ENCODE peak calls at places on chromosomes 2 and 18, in four cellular contexts. Y is endothelial cell of umbilical vein, P is K562, C is GM23338. G is an unnamed sample.

GRCh38 chr2:37190290-37190689 is 1.8 kb upstream of the SULT6B1 start:
- DNase-seq in Y (no peak), P (no peak), C (no peak), G (no peak)

GRCh38 chr2:66436546-66436945 is 1.6 kb downstream of the MEIS1 start:
- DNase-seq in Y (no peak), P (no peak), C (peak; percentile 13), G (no peak)

GRCh38 chr2:133847591-133847990 is 279.3 kb upstream of the NCKAP5 start:
- DNase-seq in Y (no peak), P (no peak), C (no peak), G (no peak)

GRCh38 chr2:40448476-40449079 is 3.3 kb downstream of the SLC8A1 start:
- DNase-seq in Y (peak; percentile 42), P (no peak), C (peak; percentile 77), G (no peak)

GRCh38 chr18:38887671-38888020 is 1322.0 kb upstream of the CELF4 start:
- DNase-seq in Y (no peak), P (no peak), C (no peak), G (no peak)

GRCh38 chr2:160388464-160389263 is 104.9 kb downstream of the RBMS1 start:
- DNase-seq in Y (no peak), P (no peak), C (peak; percentile 45), G (peak; percentile 32)

GRCh38 chr2:101699191-101699938 is 1.9 kb downstream of the MAP4K4 start:
- DNase-seq in Y (peak; percentile 53), P (no peak), C (no peak), G (no peak)

GRCh38 chr2:136025057-136025973 is 39.9 kb upstream of the DARS1 start:
- DNase-seq in Y (peak; percentile 43), P (peak; percentile 35), C (peak; percentile 96), G (peak; percentile 69)

GRCh38 chr2:44479127-44479887 is 117.6 kb downstream of the CAMKMT start:
- DNase-seq in Y (peak; percentile 89), P (peak; percentile 67), C (peak; percentile 93), G (peak; percentile 16)

GRCh38 chr2:100921685-100922161 is 80.4 kb upstream of the RPL31 start:
- DNase-seq in Y (no peak), P (peak; percentile 63), C (no peak), G (no peak)

GRCh38 chr2:98448441-98449145 is 3.9 kb downstream of the INPP4A start:
- DNase-seq in Y (no peak), P (no peak), C (no peak), G (no peak)

GRCh38 chr2:95074663-95075439 is 46.8 kb downstream of the MRPS5 start:
- DNase-seq in Y (no peak), P (no peak), C (no peak), G (no peak)

GRCh38 chr2:16508061-16508851 is 157.4 kb downstream of the CYRIA start:
- DNase-seq in Y (peak; percentile 39), P (peak; percentile 45), C (peak; percentile 83), G (peak; percentile 43)

GRCh38 chr2:147488472-147488871 is 356.4 kb upstream of the ACVR2A start:
- DNase-seq in Y (no peak), P (no peak), C (peak; percentile 16), G (no peak)

GRCh38 chr2:147490612-147491261 is 354.1 kb upstream of the ACVR2A start:
- DNase-seq in Y (no peak), P (no peak), C (no peak), G (no peak)

GRCh38 chr2:147487286-147487979 is 357.4 kb upstream of the ACVR2A start:
- DNase-seq in Y (no peak), P (no peak), C (no peak), G (no peak)

GRCh38 chr2:147485210-147485851 is 359.5 kb upstream of the ACVR2A start:
- DNase-seq in Y (no peak), P (no peak), C (peak; percentile 6), G (no peak)

DNA sequence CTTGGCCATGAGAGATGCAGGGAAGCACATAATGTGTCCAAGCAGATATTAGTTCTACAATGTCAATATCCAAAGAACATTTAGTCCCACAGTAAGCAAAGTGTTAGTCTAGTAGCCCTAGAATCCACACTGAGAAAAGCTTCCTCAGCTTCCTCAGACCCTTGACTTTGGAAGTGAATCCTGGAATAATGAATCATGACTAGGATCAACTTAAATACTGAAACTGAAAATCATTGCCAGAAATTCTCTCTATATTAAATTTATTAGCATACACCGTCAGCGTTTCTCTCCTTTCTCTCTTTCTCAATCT is 356.9 kb upstream of the ACVR2A start:
- DNase-seq in Y (no peak), P (no peak), C (no peak), G (no peak)
- TF ChIP-seq POLR2AphosphoS5 in Y (no peak), P (no peak), C (no peak), G (no peak)

GRCh38 chr2:80461505-80462197 is 157.1 kb upstream of the LRRTM1 start:
- DNase-seq in Y (no peak), P (no peak), C (peak; percentile 47), G (no peak)
- TF ChIP-seq POLR2AphosphoS5 in Y (no peak), P (no peak), C (no peak), G (no peak)

GRCh38 chr2:168738057-168738456 is 64.4 kb upstream of the NOSTRIN start:
- DNase-seq in Y (peak; percentile 24), P (no peak), C (no peak), G (peak; percentile 14)
- TF ChIP-seq POLR2AphosphoS5 in Y (no peak), P (no peak), C (no peak), G (no peak)

GRCh38 chr2:237167038-237167437 is 81.3 kb downstream of the COPS8 start:
- DNase-seq in Y (no peak), P (no peak), C (no peak), G (no peak)

GRCh38 chr2:237162959-237163358 is 77.3 kb downstream of the COPS8 start:
- DNase-seq in Y (no peak), P (no peak), C (no peak), G (no peak)

GRCh38 chr2:237165405-237166276 is 80.0 kb downstream of the COPS8 start:
- DNase-seq in Y (peak; percentile 49), P (no peak), C (peak; percentile 75), G (no peak)

GRCh38 chr2:237161239-237161638 is 75.5 kb downstream of the COPS8 start:
- DNase-seq in Y (no peak), P (no peak), C (no peak), G (no peak)

DNA sequence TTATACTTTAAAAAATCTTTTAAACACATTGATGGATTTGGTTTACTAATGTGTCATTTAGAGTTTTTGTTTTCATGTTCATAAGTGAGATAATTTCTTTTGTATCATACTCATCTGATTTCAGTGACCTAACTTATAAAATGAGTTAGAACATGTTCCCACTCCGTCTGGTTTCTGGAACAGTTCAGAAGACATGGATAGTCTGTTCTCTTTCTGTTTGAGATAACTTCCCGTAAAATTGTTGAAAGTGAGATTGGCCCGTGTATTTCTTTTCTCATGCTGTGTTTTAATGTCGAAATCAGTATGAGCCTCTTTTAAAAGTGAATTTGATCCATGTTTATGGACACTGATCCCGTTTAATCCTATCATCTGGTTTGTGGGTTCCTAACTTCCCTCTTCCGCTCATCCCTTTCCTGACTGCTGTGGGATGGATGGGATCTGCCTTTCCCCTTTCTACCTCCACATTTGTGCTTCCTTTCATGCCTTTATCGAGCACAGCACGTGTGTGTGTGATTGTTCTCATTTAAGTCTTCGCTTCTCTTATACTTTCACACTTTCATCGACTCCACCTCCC is 78.9 kb downstream of the COPS8 start:
- DNase-seq in Y (no peak), P (no peak), C (no peak), G (no peak)
- TF ChIP-seq POLR2AphosphoS5 in Y (no peak), P (no peak), C (no peak), G (peak; percentile 49)

GRCh38 chr2:46067501-46068292 is 229.5 kb upstream of the EPAS1 start:
- DNase-seq in Y (peak; percentile 98), P (no peak), C (no peak), G (no peak)
- TF ChIP-seq POLR2AphosphoS5 in Y (peak; percentile 92), P (no peak), C (no peak), G (no peak)

GRCh38 chr2:20186078-20186854 is 38.7 kb downstream of the SDC1 start:
- DNase-seq in Y (no peak), P (peak; percentile 66), C (no peak), G (peak; percentile 84)
- TF ChIP-seq POLR2AphosphoS5 in Y (no peak), P (no peak), C (no peak), G (peak; percentile 84)

GRCh38 chr2:193272011-193272410 is 1077.3 kb upstream of the TMEFF2 start:
- DNase-seq in Y (no peak), P (no peak), C (no peak), G (no peak)

GRCh38 chr2:193270816-193271215 is 1076.1 kb upstream of the TMEFF2 start:
- DNase-seq in Y (no peak), P (no peak), C (no peak), G (no peak)

DNA sequence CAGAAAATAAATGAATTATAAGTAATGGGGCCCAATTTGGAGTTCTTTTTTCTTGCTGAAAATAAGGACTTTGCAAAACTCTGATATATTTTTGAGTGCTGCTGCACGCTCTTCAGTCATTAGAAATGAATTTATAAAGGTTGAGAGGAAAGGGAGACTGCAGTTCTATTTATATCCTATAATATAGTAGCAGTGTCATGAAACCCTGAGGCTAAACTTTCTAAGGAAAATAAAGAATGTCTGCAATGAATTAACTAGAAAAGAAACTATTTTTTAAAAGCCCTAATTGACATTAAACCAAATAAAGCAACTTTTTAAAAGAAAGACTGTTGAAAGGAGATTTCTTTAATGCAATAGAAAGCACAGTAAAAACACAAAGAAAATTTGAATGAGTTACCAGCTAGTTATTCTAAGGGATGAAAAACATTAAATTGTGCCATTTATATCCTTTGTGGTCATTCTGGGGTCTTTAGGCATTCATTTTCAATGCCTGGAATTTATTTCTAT is 1072.8 kb upstream of the TMEFF2 start:
- DNase-seq in Y (no peak), P (no peak), C (no peak), G (no peak)
- TF ChIP-seq POLR2AphosphoS5 in Y (no peak), P (no peak), C (no peak), G (no peak)

DNA sequence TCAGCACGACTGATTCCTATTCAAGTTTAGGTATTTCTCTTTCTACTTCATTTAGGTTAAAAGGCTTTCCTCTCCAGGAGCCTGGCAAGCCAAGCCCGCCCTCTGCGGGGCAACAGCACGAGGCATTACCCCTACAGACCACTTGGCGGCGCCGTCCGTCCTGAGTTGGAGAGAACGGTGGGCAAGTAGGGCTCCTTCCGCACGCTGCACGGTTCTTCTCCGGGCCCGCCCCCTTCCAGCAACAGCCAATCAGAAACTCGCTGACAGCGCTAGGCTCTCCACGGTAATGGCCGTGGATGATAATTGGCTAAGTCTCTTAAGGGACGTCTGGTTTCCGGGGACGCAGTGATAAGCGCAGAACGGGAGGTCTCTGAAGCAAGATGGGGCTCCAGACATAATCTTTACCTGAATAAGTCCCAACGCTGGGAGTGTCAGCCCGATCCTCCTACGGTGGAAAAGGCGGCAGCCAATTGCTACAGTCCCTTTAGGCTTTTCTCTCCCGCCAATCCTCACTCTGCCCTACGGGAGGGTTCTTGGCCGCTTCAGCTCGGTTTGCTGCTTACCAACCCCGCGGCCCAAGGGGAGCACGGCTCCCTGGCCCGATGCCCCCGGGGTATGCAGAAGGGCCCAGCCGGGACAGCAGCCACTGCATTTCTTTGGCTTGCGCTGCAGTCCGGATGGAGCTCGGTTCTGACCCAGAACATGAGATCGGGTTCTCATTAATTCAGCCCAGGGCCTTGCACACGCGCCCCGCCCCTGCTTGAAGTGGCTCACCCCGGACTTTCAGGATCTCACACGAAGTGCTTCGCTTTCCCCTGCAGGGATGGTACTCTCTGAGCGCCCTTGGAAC is 206.9 kb upstream of the PKDCC start:
- DNase-seq in Y (peak; percentile 94), P (peak; percentile 96), C (peak; percentile 98), G (peak; percentile 98)
- TF ChIP-seq POLR2AphosphoS5 in Y (no peak), P (no peak), C (peak; percentile 76), G (peak; percentile 73)

G was measured in transverse colon.